ENCODE peak calls at places on chromosomes 16 and 17, in seven cellular contexts. Q is lung; S is fibroblast of lung; P is transverse colon; B is H9; L is adipocyte; E is CD4-positive, CD25-positive, alpha-beta regulatory T cell. X is an unnamed sample.

GRCh38 chr17:78763561-78763960 is 18.5 kb downstream of the CYTH1 start:
- DNase-seq in Q (no peak), S (no peak), P (no peak), B (no peak), L (peak; percentile 75), E (no peak), X (no peak)

GRCh38 chr16:6018848-6019489 is 921.4 kb upstream of the EEF2KMT start:
- DNase-seq in Q (no peak), S (no peak), P (no peak), B (peak; percentile 41), L (no peak), E (no peak), X (no peak)

GRCh38 chr17:74202879-74203432 is 522 bp upstream of the RPL38 start:
- DNase-seq in Q (no peak), S (no peak), P (no peak), B (no peak), L (no peak), E (no peak), X (peak; percentile 48)

GRCh38 chr16:88534731-88535141 is 35.5 kb upstream of the ZC3H18 start:
- DNase-seq in Q (no peak), S (peak; percentile 42), P (peak; percentile 65), B (no peak), L (peak; percentile 74), E (no peak), X (peak; percentile 98)

GRCh38 chr17:48690655-48691054 is 31.7 kb downstream of the PRAC1 start:
- DNase-seq in Q (no peak), S (no peak), P (no peak), B (no peak), L (no peak), E (no peak), X (no peak)

GRCh38 chr16:11224894-11225676 is 30.9 kb downstream of the SOCS1 start:
- DNase-seq in Q (no peak), S (no peak), P (peak; percentile 78), B (no peak), L (no peak), E (peak; percentile 59), X (peak; percentile 82)

GRCh38 chr17:33049781-33050414 is 58.3 kb downstream of the SPACA3 start:
- DNase-seq in Q (no peak), S (peak; percentile 57), P (peak; percentile 60), B (peak; percentile 74), L (peak; percentile 68), E (no peak), X (peak; percentile 90)

GRCh38 chr17:42098747-42099399 is 600 bp upstream of the ZNF385C start:
- DNase-seq in Q (no peak), S (no peak), P (no peak), B (no peak), L (no peak), E (no peak), X (no peak)

GRCh38 chr17:60421273-60422161 is 772 bp upstream of the CHCT1 start:
- DNase-seq in Q (peak; percentile 67), S (peak; percentile 62), P (peak; percentile 77), B (peak; percentile 87), L (peak; percentile 82), E (peak; percentile 51), X (peak; percentile 97)

GRCh38 chr16:85047867-85048455 is 20.4 kb downstream of the KIAA0513 start:
- DNase-seq in Q (no peak), S (no peak), P (peak; percentile 82), B (no peak), L (no peak), E (no peak), X (no peak)

GRCh38 chr16:67939507-67940435 is 3.1 kb upstream of the PSMB10 start:
- DNase-seq in Q (no peak), S (no peak), P (peak; percentile 66), B (no peak), L (no peak), E (peak; percentile 35), X (peak; percentile 73)

GRCh38 chr17:40095944-40096791 is 4.2 kb downstream of the NR1D1 start:
- DNase-seq in Q (peak; percentile 64), S (no peak), P (peak; percentile 73), B (no peak), L (no peak), E (peak; percentile 86), X (peak; percentile 69)

GRCh38 chr17:6953689-6954088 is 42.2 kb upstream of the ALOX12 start:
- DNase-seq in Q (no peak), S (no peak), P (no peak), B (no peak), L (no peak), E (no peak), X (no peak)

GRCh38 chr16:85798901-85799496 is 345 bp downstream of the EMC8 start:
- DNase-seq in Q (no peak), S (peak; percentile 17), P (peak; percentile 24), B (peak; percentile 44), L (peak; percentile 58), E (peak; percentile 26), X (peak; percentile 96)

GRCh38 chr17:35740997-35741931 is 9.8 kb downstream of the RASL10B start:
- DNase-seq in Q (no peak), S (no peak), P (no peak), B (peak; percentile 82), L (no peak), E (no peak), X (peak; percentile 80)

GRCh38 chr17:29215717-29216116 is 30.9 kb upstream of the CRYBA1 start:
- DNase-seq in Q (no peak), S (peak; percentile 41), P (no peak), B (no peak), L (no peak), E (no peak), X (no peak)

GRCh38 chr17:40022961-40023541 is 7.8 kb downstream of the CSF3 start:
- DNase-seq in Q (no peak), S (no peak), P (peak; percentile 54), B (no peak), L (no peak), E (no peak), X (peak; percentile 76)

GRCh38 chr17:61328351-61328750 is 71.3 kb upstream of the TBX2 start:
- DNase-seq in Q (no peak), S (no peak), P (no peak), B (no peak), L (no peak), E (no peak), X (no peak)

GRCh38 chr17:7951143-7951792 is 19.3 kb downstream of the CNTROB start:
- DNase-seq in Q (no peak), S (no peak), P (no peak), B (no peak), L (no peak), E (no peak), X (no peak)

DNA sequence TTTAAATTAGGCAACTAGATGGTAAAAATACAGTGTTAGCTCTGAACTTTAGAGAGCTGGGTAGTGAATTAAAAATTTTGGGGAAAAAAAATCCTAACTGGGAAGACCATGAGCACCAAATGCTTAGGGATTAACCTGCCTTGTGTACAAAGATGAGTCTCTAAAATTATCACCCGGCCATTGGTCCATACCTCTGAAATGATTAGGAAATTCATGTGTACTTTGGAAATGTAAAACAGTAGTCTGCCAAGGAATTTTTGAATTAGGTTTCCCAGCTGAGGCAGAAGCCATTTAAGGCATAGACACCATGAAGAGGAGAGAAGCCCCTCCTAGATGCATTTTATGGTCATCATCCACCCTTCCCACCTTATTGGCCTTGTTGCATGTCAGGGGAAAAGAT is 670.5 kb upstream of the SALL1 start:
- DNase-seq in Q (no peak), S (no peak), P (no peak), B (no peak), L (no peak), E (no peak), X (no peak)
- H3K9me3 ChIP-seq in Q (no peaks in the 10 kb centered on the region), S (no peaks in the 10 kb centered on the region), P (no peaks in the 10 kb centered on the region), B (no peaks in the 10 kb centered on the region), L (no peaks in the 10 kb centered on the region), E (no peaks in the 10 kb centered on the region), X (peaks cover 3% of the 10 kb centered on the region)

DNA sequence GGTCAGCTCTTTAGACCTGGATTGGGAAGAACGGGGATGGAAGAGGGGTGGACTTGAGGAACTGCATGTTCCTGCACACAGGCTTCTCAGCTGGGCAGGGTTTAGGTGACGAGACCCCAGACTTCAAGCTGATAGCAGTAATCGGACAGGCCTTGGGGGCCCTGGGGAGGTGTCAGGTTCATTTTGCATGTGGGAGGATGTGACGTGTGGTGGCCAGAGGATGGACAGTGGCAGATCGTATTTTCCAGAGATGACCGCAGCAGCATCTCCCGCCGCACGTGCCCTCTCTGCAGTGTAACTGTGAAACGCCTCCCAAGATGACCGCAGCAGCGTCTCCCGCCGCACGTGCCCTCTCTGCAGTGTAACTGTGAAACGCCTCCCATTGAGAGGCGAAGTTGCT is 55.9 kb downstream of the RPTOR start:
- DNase-seq in Q (no peak), S (no peak), P (no peak), B (no peak), L (no peak), E (no peak), X (no peak)
- H3K9me3 ChIP-seq in Q (no peaks in the 10 kb centered on the region), S (no peaks in the 10 kb centered on the region), P (no peaks in the 10 kb centered on the region), B (no peaks in the 10 kb centered on the region), L (no peaks in the 10 kb centered on the region), E (no peaks in the 10 kb centered on the region), X (no peaks in the 10 kb centered on the region)

DNA sequence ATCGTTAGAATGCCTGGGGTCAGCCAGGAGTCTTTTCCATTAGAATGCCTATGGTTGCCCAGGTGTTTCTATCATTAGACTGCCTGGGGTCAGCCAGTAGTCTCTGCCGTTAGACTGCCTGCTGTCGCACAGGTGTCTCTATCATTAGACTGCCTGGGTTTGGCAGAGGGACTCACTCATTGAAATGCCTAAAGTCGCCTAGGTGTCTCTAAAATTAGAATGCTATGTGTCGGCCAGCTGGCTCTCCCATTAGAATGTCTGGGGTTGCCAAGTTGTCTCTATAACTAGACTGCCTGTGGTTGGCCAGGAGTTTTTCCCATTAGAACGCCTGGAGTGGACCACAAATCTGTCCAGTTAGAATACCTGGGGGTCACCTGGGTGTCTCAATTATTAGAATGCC is 2266.5 kb downstream of the TP53TG3F start:
- DNase-seq in Q (no peak), S (no peak), P (no peak), B (no peak), L (no peak), E (no peak), X (no peak)
- H3K9me3 ChIP-seq in Q (peaks cover 5% of the 10 kb centered on the region), S (no peaks in the 10 kb centered on the region), P (no peaks in the 10 kb centered on the region), B (peaks cover 91% of the 10 kb centered on the region), L (peaks cover 13% of the 10 kb centered on the region), E (peaks cover 15% of the 10 kb centered on the region), X (peaks cover 3% of the 10 kb centered on the region)

DNA sequence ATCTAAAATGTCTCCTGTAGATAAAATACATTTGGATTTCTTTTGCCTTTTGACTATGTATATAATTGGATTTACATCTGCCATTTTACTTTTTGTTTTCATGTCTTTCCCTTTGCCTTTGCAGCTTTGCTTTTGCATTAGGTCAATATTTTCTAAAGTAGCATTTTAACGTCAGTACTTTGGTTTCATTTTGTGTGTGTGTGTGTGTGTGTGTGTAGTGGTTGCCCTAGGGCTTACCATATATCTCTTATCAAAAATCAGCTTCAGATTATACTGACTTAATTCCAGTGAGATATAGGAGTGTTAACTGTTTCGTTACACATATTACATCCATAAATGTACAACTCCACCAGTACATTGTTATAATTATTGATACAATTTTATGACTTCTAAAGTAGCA is 26.1 kb downstream of the AKTIP start:
- DNase-seq in Q (no peak), S (no peak), P (no peak), B (no peak), L (no peak), E (no peak), X (no peak)
- H3K9me3 ChIP-seq in Q (no peaks in the 10 kb centered on the region), S (no peaks in the 10 kb centered on the region), P (no peaks in the 10 kb centered on the region), B (no peaks in the 10 kb centered on the region), L (no peaks in the 10 kb centered on the region), E (peaks cover 8% of the 10 kb centered on the region), X (no peaks in the 10 kb centered on the region)